ENCODE peak calls at places on chromosomes 4 and X, in eight cellular contexts. One of them, this sample, is unnamed.

GRCh38 chrX:17459008-17459407 is 84.0 kb downstream of the NHS start:
- DNase-seq in HepG2: no peak
- DNase-seq in mesenchymal stem cell: no peak
- DNase-seq in kidney: no peak
- DNase-seq in fibroblast of lung: peak
- DNase-seq in astrocyte: peak
- DNase-seq in MM.1S: no peak
- DNase-seq in Karpas-422: no peak
- DNase-seq in this sample: no peak

GRCh38 chr4:80926446-80926845 is 104.1 kb upstream of the BMP3 start:
- DNase-seq in fibroblast of lung: peak
- DNase-seq in kidney: no peak
- DNase-seq in Karpas-422: no peak
- DNase-seq in MM.1S: no peak
- DNase-seq in astrocyte: no peak
- DNase-seq in mesenchymal stem cell: no peak
- DNase-seq in HepG2: no peak
- DNase-seq in this sample: no peak

GRCh38 chrX:1212532-1212931 is at the start of gene CRLF2:
- DNase-seq in Karpas-422: no peak
- DNase-seq in mesenchymal stem cell: peak
- DNase-seq in fibroblast of lung: no peak
- DNase-seq in HepG2: no peak
- DNase-seq in kidney: peak
- DNase-seq in astrocyte: no peak
- DNase-seq in MM.1S: peak
- DNase-seq in this sample: no peak

GRCh38 chr4:78363031-78363430 is 188.5 kb upstream of the ANXA3 start:
- DNase-seq in HepG2: no peak
- DNase-seq in Karpas-422: no peak
- DNase-seq in astrocyte: no peak
- DNase-seq in fibroblast of lung: no peak
- DNase-seq in mesenchymal stem cell: no peak
- DNase-seq in MM.1S: no peak
- DNase-seq in kidney: no peak
- DNase-seq in this sample: no peak

GRCh38 chr4:56990109-56990508 is 11.4 kb downstream of the POLR2B start:
- DNase-seq in HepG2: no peak
- DNase-seq in MM.1S: no peak
- DNase-seq in mesenchymal stem cell: peak
- DNase-seq in astrocyte: peak
- DNase-seq in kidney: no peak
- DNase-seq in fibroblast of lung: peak
- DNase-seq in Karpas-422: no peak
- DNase-seq in this sample: no peak

GRCh38 chr4:110064295-110064694 is 134.1 kb downstream of the ELOVL6 start:
- DNase-seq in astrocyte: no peak
- DNase-seq in MM.1S: no peak
- DNase-seq in Karpas-422: no peak
- DNase-seq in fibroblast of lung: no peak
- DNase-seq in mesenchymal stem cell: peak
- DNase-seq in HepG2: peak
- DNase-seq in kidney: no peak
- DNase-seq in this sample: no peak

GRCh38 chrX:97066381-97066780 is 182.7 kb downstream of the RPA4 start:
- DNase-seq in HepG2: no peak
- DNase-seq in kidney: no peak
- DNase-seq in MM.1S: no peak
- DNase-seq in astrocyte: no peak
- DNase-seq in fibroblast of lung: no peak
- DNase-seq in mesenchymal stem cell: no peak
- DNase-seq in Karpas-422: no peak
- DNase-seq in this sample: no peak

GRCh38 chrX:49858341-49858740 is 20.9 kb upstream of the USP27X start:
- DNase-seq in astrocyte: no peak
- DNase-seq in kidney: no peak
- DNase-seq in HepG2: peak
- DNase-seq in fibroblast of lung: no peak
- DNase-seq in MM.1S: no peak
- DNase-seq in mesenchymal stem cell: no peak
- DNase-seq in Karpas-422: no peak
- DNase-seq in this sample: no peak

GRCh38 chrX:114959729-114960128 is 57.7 kb downstream of the IL13RA2 start:
- DNase-seq in Karpas-422: peak
- DNase-seq in mesenchymal stem cell: peak
- DNase-seq in kidney: no peak
- DNase-seq in fibroblast of lung: peak
- DNase-seq in MM.1S: peak
- DNase-seq in HepG2: no peak
- DNase-seq in astrocyte: peak
- DNase-seq in this sample: no peak

GRCh38 chr4:104989363-104989762 is 157.3 kb upstream of the TET2 start:
- DNase-seq in HepG2: no peak
- DNase-seq in kidney: no peak
- DNase-seq in astrocyte: peak
- DNase-seq in mesenchymal stem cell: no peak
- DNase-seq in Karpas-422: no peak
- DNase-seq in MM.1S: no peak
- DNase-seq in fibroblast of lung: peak
- DNase-seq in this sample: no peak

GRCh38 chrX:29707088-29707487 is 508.3 kb upstream of the MAGEB2 start:
- DNase-seq in mesenchymal stem cell: no peak
- DNase-seq in Karpas-422: no peak
- DNase-seq in MM.1S: no peak
- DNase-seq in HepG2: no peak
- DNase-seq in astrocyte: no peak
- DNase-seq in kidney: no peak
- DNase-seq in fibroblast of lung: no peak
- DNase-seq in this sample: no peak

GRCh38 chr4:108744307-108744706 is 18.5 kb downstream of the ETNPPL start:
- DNase-seq in HepG2: peak
- DNase-seq in kidney: no peak
- DNase-seq in MM.1S: no peak
- DNase-seq in Karpas-422: no peak
- DNase-seq in fibroblast of lung: no peak
- DNase-seq in mesenchymal stem cell: no peak
- DNase-seq in astrocyte: no peak
- DNase-seq in this sample: no peak

GRCh38 chr4:95533254-95533653 is 15.5 kb downstream of the UNC5C start:
- DNase-seq in astrocyte: no peak
- DNase-seq in HepG2: no peak
- DNase-seq in mesenchymal stem cell: no peak
- DNase-seq in fibroblast of lung: no peak
- DNase-seq in MM.1S: no peak
- DNase-seq in kidney: no peak
- DNase-seq in Karpas-422: no peak
- DNase-seq in this sample: no peak

GRCh38 chrX:119040432-119040831 is 32.4 kb upstream of the CT47C1 start:
- DNase-seq in MM.1S: no peak
- DNase-seq in HepG2: no peak
- DNase-seq in mesenchymal stem cell: no peak
- DNase-seq in Karpas-422: no peak
- DNase-seq in astrocyte: peak
- DNase-seq in kidney: no peak
- DNase-seq in fibroblast of lung: peak
- DNase-seq in this sample: no peak

GRCh38 chrX:112851806-112852205 is 11.2 kb upstream of the AMOT start:
- DNase-seq in mesenchymal stem cell: peak
- DNase-seq in HepG2: no peak
- DNase-seq in kidney: no peak
- DNase-seq in fibroblast of lung: peak
- DNase-seq in Karpas-422: no peak
- DNase-seq in MM.1S: peak
- DNase-seq in astrocyte: peak
- DNase-seq in this sample: no peak
- H3K9ac ChIP-seq in mesenchymal stem cell: no peak
- H3K9ac ChIP-seq in HepG2: no peak
- H3K9ac ChIP-seq in kidney: no peak
- H3K9ac ChIP-seq in fibroblast of lung: no peak
- H3K9ac ChIP-seq in Karpas-422: no peak
- H3K9ac ChIP-seq in MM.1S: no peak
- H3K9ac ChIP-seq in astrocyte: no peak
- H3K9ac ChIP-seq in this sample: no peak

GRCh38 chrX:135741192-135741715 is 26.7 kb downstream of the CT45A3 start:
- DNase-seq in MM.1S: no peak
- DNase-seq in kidney: peak
- DNase-seq in fibroblast of lung: no peak
- DNase-seq in astrocyte: no peak
- DNase-seq in HepG2: no peak
- DNase-seq in Karpas-422: no peak
- DNase-seq in mesenchymal stem cell: no peak
- DNase-seq in this sample: no peak
- H3K9ac ChIP-seq in MM.1S: no peak
- H3K9ac ChIP-seq in kidney: no peak
- H3K9ac ChIP-seq in fibroblast of lung: no peak
- H3K9ac ChIP-seq in astrocyte: no peak
- H3K9ac ChIP-seq in HepG2: no peak
- H3K9ac ChIP-seq in Karpas-422: no peak
- H3K9ac ChIP-seq in mesenchymal stem cell: no peak
- H3K9ac ChIP-seq in this sample: no peak

DNA sequence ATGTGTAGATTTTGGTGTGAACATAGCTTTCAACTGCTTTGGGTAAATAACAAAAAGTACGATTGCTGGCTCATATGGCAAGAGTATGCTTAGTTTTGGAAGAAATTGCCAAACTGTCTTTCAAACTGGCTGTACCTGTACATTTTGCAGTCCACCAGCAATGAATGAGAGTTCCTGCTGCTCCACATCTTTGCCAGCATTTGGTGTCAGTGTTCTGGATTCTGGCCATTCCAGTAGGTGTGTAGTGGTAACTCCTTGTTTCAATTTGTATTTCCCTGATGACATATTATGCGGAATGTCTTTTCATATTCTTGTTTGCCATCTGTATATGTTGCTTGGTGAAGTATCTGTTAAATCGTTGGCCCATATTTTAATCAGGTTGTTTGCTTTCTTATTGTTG is 20.6 kb upstream of the ALB start:
- DNase-seq in astrocyte: no peak
- DNase-seq in kidney: no peak
- DNase-seq in HepG2: no peak
- DNase-seq in fibroblast of lung: no peak
- DNase-seq in mesenchymal stem cell: no peak
- DNase-seq in Karpas-422: no peak
- DNase-seq in MM.1S: no peak
- DNase-seq in this sample: no peak
- H3K9ac ChIP-seq in astrocyte: no peak
- H3K9ac ChIP-seq in kidney: no peak
- H3K9ac ChIP-seq in HepG2: no peak
- H3K9ac ChIP-seq in fibroblast of lung: no peak
- H3K9ac ChIP-seq in mesenchymal stem cell: no peak
- H3K9ac ChIP-seq in Karpas-422: no peak
- H3K9ac ChIP-seq in MM.1S: no peak
- H3K9ac ChIP-seq in this sample: no peak

GRCh38 chr4:153466637-153467153 is 535 bp downstream of the TMEM131L start:
- DNase-seq in fibroblast of lung: no peak
- DNase-seq in kidney: peak
- DNase-seq in Karpas-422: peak
- DNase-seq in astrocyte: no peak
- DNase-seq in mesenchymal stem cell: no peak
- DNase-seq in MM.1S: no peak
- DNase-seq in HepG2: no peak
- DNase-seq in this sample: no peak

GRCh38 chr4:153465922-153466636 is at the start of gene TMEM131L:
- DNase-seq in fibroblast of lung: peak
- DNase-seq in MM.1S: peak
- DNase-seq in HepG2: peak
- DNase-seq in kidney: peak
- DNase-seq in mesenchymal stem cell: peak
- DNase-seq in astrocyte: no peak
- DNase-seq in Karpas-422: peak
- DNase-seq in this sample: peak

GRCh38 chr4:153467154-153467896 is 1.2 kb downstream of the TMEM131L start:
- DNase-seq in HepG2: peak
- DNase-seq in Karpas-422: peak
- DNase-seq in astrocyte: no peak
- DNase-seq in fibroblast of lung: no peak
- DNase-seq in MM.1S: peak
- DNase-seq in kidney: peak
- DNase-seq in mesenchymal stem cell: peak
- DNase-seq in this sample: peak

GRCh38 chr4:153468587-153468986 is 2.4 kb downstream of the TMEM131L start:
- DNase-seq in fibroblast of lung: no peak
- DNase-seq in MM.1S: no peak
- DNase-seq in kidney: no peak
- DNase-seq in mesenchymal stem cell: no peak
- DNase-seq in Karpas-422: peak
- DNase-seq in HepG2: no peak
- DNase-seq in astrocyte: no peak
- DNase-seq in this sample: peak

GRCh38 chr4:153467897-153468262 is 1.7 kb downstream of the TMEM131L start:
- DNase-seq in kidney: no peak
- DNase-seq in mesenchymal stem cell: peak
- DNase-seq in Karpas-422: peak
- DNase-seq in HepG2: no peak
- DNase-seq in fibroblast of lung: no peak
- DNase-seq in MM.1S: no peak
- DNase-seq in astrocyte: no peak
- DNase-seq in this sample: peak
- H3K9ac ChIP-seq in kidney: peak
- H3K9ac ChIP-seq in mesenchymal stem cell: peak
- H3K9ac ChIP-seq in Karpas-422: peak
- H3K9ac ChIP-seq in HepG2: no peak
- H3K9ac ChIP-seq in fibroblast of lung: no peak
- H3K9ac ChIP-seq in MM.1S: no peak
- H3K9ac ChIP-seq in astrocyte: peak
- H3K9ac ChIP-seq in this sample: peak

DNA sequence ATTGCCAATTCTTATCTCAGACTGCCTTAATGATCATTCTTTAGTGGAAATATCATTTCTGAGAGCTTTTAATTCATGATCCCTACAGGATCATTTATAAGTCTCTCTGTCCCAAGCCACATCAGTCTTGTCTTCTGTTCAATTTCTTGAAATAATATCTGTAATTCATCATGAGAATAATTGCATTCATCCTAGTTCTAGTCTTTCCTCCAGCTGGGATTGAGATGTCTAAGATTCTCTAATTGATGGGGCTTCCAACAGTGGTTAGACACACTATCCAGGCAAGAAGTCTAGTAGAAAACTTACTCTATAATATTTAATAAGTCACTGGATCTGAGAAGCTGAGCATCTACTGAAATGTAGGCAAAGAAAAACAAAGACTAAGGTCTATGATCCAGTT is 854.7 kb upstream of the ADGRL3 start:
- DNase-seq in astrocyte: no peak
- DNase-seq in mesenchymal stem cell: no peak
- DNase-seq in HepG2: no peak
- DNase-seq in MM.1S: no peak
- DNase-seq in fibroblast of lung: no peak
- DNase-seq in kidney: no peak
- DNase-seq in Karpas-422: no peak
- DNase-seq in this sample: no peak
- H3K9ac ChIP-seq in astrocyte: no peak
- H3K9ac ChIP-seq in mesenchymal stem cell: no peak
- H3K9ac ChIP-seq in HepG2: no peak
- H3K9ac ChIP-seq in MM.1S: no peak
- H3K9ac ChIP-seq in fibroblast of lung: no peak
- H3K9ac ChIP-seq in kidney: no peak
- H3K9ac ChIP-seq in Karpas-422: no peak
- H3K9ac ChIP-seq in this sample: no peak

DNA sequence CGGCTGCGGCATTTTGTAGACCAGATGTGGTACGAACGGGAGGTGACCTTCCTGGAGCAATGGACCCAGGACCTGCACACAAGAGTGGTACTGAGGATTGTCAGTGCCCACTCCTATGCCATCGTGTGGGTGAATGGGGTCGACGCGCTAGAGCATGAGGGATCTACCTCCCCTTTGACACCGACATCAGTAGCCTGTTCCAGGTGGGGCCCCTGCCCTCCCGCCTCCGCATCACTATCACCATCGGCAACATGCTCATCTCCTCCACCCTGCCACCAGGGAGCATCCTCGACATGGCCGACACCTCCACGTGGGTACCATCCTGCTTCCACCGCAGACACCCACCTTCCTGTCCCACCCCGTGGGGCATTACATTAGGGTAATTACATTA is 46.2 kb downstream of the SMARCA5 start:
- DNase-seq in astrocyte: no peak
- DNase-seq in kidney: no peak
- DNase-seq in Karpas-422: peak
- DNase-seq in HepG2: no peak
- DNase-seq in MM.1S: peak
- DNase-seq in mesenchymal stem cell: no peak
- DNase-seq in fibroblast of lung: no peak
- DNase-seq in this sample: no peak
- H3K9ac ChIP-seq in astrocyte: peak
- H3K9ac ChIP-seq in kidney: peak
- H3K9ac ChIP-seq in Karpas-422: peak
- H3K9ac ChIP-seq in HepG2: peak
- H3K9ac ChIP-seq in MM.1S: peak
- H3K9ac ChIP-seq in mesenchymal stem cell: peak
- H3K9ac ChIP-seq in fibroblast of lung: peak
- H3K9ac ChIP-seq in this sample: no peak